ENCODE peak calls at places on chromosome 21, in nine cellular contexts. One of them, this sample, is unnamed.

GRCh38 chr21:43209575-43210453 is 41.0 kb downstream of the CRYAA start:
- DNase-seq in IMR-90: peak
- DNase-seq in testis: peak
- DNase-seq in right lobe of liver: peak
- DNase-seq in ovary: no peak
- DNase-seq in uterus: peak
- DNase-seq in sigmoid colon: peak
- DNase-seq in breast epithelium: peak
- DNase-seq in GM12892: no peak
- DNase-seq in this sample: no peak

GRCh38 chr21:38039841-38040240 is 123.6 kb upstream of the KCNJ6 start:
- DNase-seq in IMR-90: no peak
- DNase-seq in testis: no peak
- DNase-seq in right lobe of liver: no peak
- DNase-seq in ovary: no peak
- DNase-seq in uterus: no peak
- DNase-seq in sigmoid colon: no peak
- DNase-seq in breast epithelium: no peak
- DNase-seq in GM12892: no peak
- DNase-seq in this sample: no peak

GRCh38 chr21:25005388-25005787 is 601.9 kb downstream of the MRPL39 start:
- DNase-seq in IMR-90: peak
- DNase-seq in testis: no peak
- DNase-seq in right lobe of liver: no peak
- DNase-seq in ovary: no peak
- DNase-seq in uterus: no peak
- DNase-seq in sigmoid colon: no peak
- DNase-seq in breast epithelium: no peak
- DNase-seq in GM12892: no peak
- DNase-seq in this sample: no peak

GRCh38 chr21:21688877-21689276 is 690.7 kb downstream of the NCAM2 start:
- DNase-seq in IMR-90: peak
- DNase-seq in testis: peak
- DNase-seq in right lobe of liver: no peak
- DNase-seq in ovary: no peak
- DNase-seq in uterus: no peak
- DNase-seq in sigmoid colon: no peak
- DNase-seq in breast epithelium: no peak
- DNase-seq in GM12892: no peak
- DNase-seq in this sample: no peak

GRCh38 chr21:25528511-25528910 is 78.8 kb downstream of the MRPL39 start:
- DNase-seq in IMR-90: no peak
- DNase-seq in testis: no peak
- DNase-seq in right lobe of liver: no peak
- DNase-seq in ovary: no peak
- DNase-seq in uterus: no peak
- DNase-seq in sigmoid colon: no peak
- DNase-seq in breast epithelium: no peak
- DNase-seq in GM12892: no peak
- DNase-seq in this sample: no peak

GRCh38 chr21:36208326-36209013 is 51.8 kb downstream of the DOP1B start:
- DNase-seq in IMR-90: no peak
- DNase-seq in testis: no peak
- DNase-seq in right lobe of liver: no peak
- DNase-seq in ovary: no peak
- DNase-seq in uterus: no peak
- DNase-seq in sigmoid colon: no peak
- DNase-seq in breast epithelium: no peak
- DNase-seq in GM12892: no peak
- DNase-seq in this sample: no peak

GRCh38 chr21:17612023-17612564 is 607 bp downstream of the BTG3 start:
- DNase-seq in IMR-90: peak
- DNase-seq in testis: peak
- DNase-seq in right lobe of liver: peak
- DNase-seq in ovary: peak
- DNase-seq in uterus: peak
- DNase-seq in sigmoid colon: peak
- DNase-seq in breast epithelium: peak
- DNase-seq in GM12892: no peak
- DNase-seq in this sample: peak

GRCh38 chr21:36584980-36585940 is 105.3 kb upstream of the CLDN14 start:
- DNase-seq in IMR-90: no peak
- DNase-seq in testis: no peak
- DNase-seq in right lobe of liver: no peak
- DNase-seq in ovary: no peak
- DNase-seq in uterus: no peak
- DNase-seq in sigmoid colon: no peak
- DNase-seq in breast epithelium: no peak
- DNase-seq in GM12892: no peak
- DNase-seq in this sample: peak

GRCh38 chr21:45405271-45405818 is 380 bp downstream of the COL18A1 start:
- DNase-seq in IMR-90: peak
- DNase-seq in testis: peak
- DNase-seq in right lobe of liver: peak
- DNase-seq in ovary: peak
- DNase-seq in uterus: peak
- DNase-seq in sigmoid colon: peak
- DNase-seq in breast epithelium: no peak
- DNase-seq in GM12892: no peak
- DNase-seq in this sample: peak

GRCh38 chr21:45404726-45405270 is at the start of gene COL18A1:
- DNase-seq in IMR-90: peak
- DNase-seq in testis: peak
- DNase-seq in right lobe of liver: peak
- DNase-seq in ovary: peak
- DNase-seq in uterus: peak
- DNase-seq in sigmoid colon: peak
- DNase-seq in breast epithelium: no peak
- DNase-seq in GM12892: no peak
- DNase-seq in this sample: peak

GRCh38 chr21:45406801-45407628 is 2.0 kb downstream of the COL18A1 start:
- DNase-seq in IMR-90: no peak
- DNase-seq in testis: no peak
- DNase-seq in right lobe of liver: peak
- DNase-seq in ovary: peak
- DNase-seq in uterus: no peak
- DNase-seq in sigmoid colon: peak
- DNase-seq in breast epithelium: no peak
- DNase-seq in GM12892: no peak
- DNase-seq in this sample: peak

GRCh38 chr21:45407629-45408247 is 2.8 kb downstream of the COL18A1 start:
- DNase-seq in IMR-90: no peak
- DNase-seq in testis: no peak
- DNase-seq in right lobe of liver: peak
- DNase-seq in ovary: peak
- DNase-seq in uterus: no peak
- DNase-seq in sigmoid colon: peak
- DNase-seq in breast epithelium: no peak
- DNase-seq in GM12892: no peak
- DNase-seq in this sample: peak

GRCh38 chr21:45405819-45406762 is 1.1 kb downstream of the COL18A1 start:
- DNase-seq in IMR-90: peak
- DNase-seq in testis: peak
- DNase-seq in right lobe of liver: peak
- DNase-seq in ovary: peak
- DNase-seq in uterus: no peak
- DNase-seq in sigmoid colon: peak
- DNase-seq in breast epithelium: no peak
- DNase-seq in GM12892: no peak
- DNase-seq in this sample: peak
- TF ChIP-seq POLR2A in IMR-90: peak
- TF ChIP-seq POLR2A in testis: no peak
- TF ChIP-seq POLR2A in right lobe of liver: no peak
- TF ChIP-seq POLR2A in ovary: no peak
- TF ChIP-seq POLR2A in uterus: no peak
- TF ChIP-seq POLR2A in sigmoid colon: no peak
- TF ChIP-seq POLR2A in breast epithelium: no peak
- TF ChIP-seq POLR2A in GM12892: no peak
- TF ChIP-seq POLR2A in this sample: no peak

DNA sequence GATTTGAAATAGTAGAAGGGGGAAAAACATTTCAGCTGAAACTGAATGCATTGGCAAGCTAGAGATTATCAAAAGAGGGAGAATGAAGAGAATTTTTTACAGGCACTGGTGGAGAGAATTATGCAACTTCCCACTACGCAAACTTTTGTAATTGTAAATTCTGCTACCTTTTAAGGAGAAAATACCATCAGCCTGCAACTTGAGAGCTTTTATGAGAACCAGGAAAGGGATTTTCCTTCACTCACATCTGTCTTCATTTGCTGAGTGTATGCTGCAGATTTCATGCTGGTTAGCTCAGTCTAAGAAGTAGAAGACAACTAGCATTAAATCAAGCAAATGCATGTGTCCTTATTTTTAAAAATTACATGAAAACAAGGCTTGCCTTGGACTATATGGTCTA is 43.7 kb downstream of the ADAMTS1 start:
- DNase-seq in IMR-90: peak
- DNase-seq in testis: no peak
- DNase-seq in right lobe of liver: no peak
- DNase-seq in ovary: no peak
- DNase-seq in uterus: no peak
- DNase-seq in sigmoid colon: no peak
- DNase-seq in breast epithelium: no peak
- DNase-seq in GM12892: no peak
- DNase-seq in this sample: no peak
- TF ChIP-seq POLR2A in IMR-90: no peak
- TF ChIP-seq POLR2A in testis: no peak
- TF ChIP-seq POLR2A in right lobe of liver: no peak
- TF ChIP-seq POLR2A in ovary: peak
- TF ChIP-seq POLR2A in uterus: peak
- TF ChIP-seq POLR2A in sigmoid colon: no peak
- TF ChIP-seq POLR2A in breast epithelium: no peak
- TF ChIP-seq POLR2A in GM12892: no peak
- TF ChIP-seq POLR2A in this sample: no peak

GRCh38 chr21:41360072-41360821 is 1.6 kb upstream of the MX2 start:
- DNase-seq in IMR-90: peak
- DNase-seq in testis: no peak
- DNase-seq in right lobe of liver: peak
- DNase-seq in ovary: peak
- DNase-seq in uterus: peak
- DNase-seq in sigmoid colon: peak
- DNase-seq in breast epithelium: peak
- DNase-seq in GM12892: no peak
- DNase-seq in this sample: no peak

GRCh38 chr21:41361053-41361785 is 608 bp upstream of the MX2 start:
- DNase-seq in IMR-90: no peak
- DNase-seq in testis: no peak
- DNase-seq in right lobe of liver: peak
- DNase-seq in ovary: no peak
- DNase-seq in uterus: no peak
- DNase-seq in sigmoid colon: no peak
- DNase-seq in breast epithelium: peak
- DNase-seq in GM12892: no peak
- DNase-seq in this sample: no peak

GRCh38 chr21:41362605-41363369 is 960 bp downstream of the MX2 start:
- DNase-seq in IMR-90: no peak
- DNase-seq in testis: no peak
- DNase-seq in right lobe of liver: no peak
- DNase-seq in ovary: no peak
- DNase-seq in uterus: no peak
- DNase-seq in sigmoid colon: no peak
- DNase-seq in breast epithelium: no peak
- DNase-seq in GM12892: no peak
- DNase-seq in this sample: no peak

GRCh38 chr21:41363370-41364270 is 1.8 kb downstream of the MX2 start:
- DNase-seq in IMR-90: no peak
- DNase-seq in testis: no peak
- DNase-seq in right lobe of liver: no peak
- DNase-seq in ovary: peak
- DNase-seq in uterus: no peak
- DNase-seq in sigmoid colon: no peak
- DNase-seq in breast epithelium: no peak
- DNase-seq in GM12892: no peak
- DNase-seq in this sample: no peak

DNA sequence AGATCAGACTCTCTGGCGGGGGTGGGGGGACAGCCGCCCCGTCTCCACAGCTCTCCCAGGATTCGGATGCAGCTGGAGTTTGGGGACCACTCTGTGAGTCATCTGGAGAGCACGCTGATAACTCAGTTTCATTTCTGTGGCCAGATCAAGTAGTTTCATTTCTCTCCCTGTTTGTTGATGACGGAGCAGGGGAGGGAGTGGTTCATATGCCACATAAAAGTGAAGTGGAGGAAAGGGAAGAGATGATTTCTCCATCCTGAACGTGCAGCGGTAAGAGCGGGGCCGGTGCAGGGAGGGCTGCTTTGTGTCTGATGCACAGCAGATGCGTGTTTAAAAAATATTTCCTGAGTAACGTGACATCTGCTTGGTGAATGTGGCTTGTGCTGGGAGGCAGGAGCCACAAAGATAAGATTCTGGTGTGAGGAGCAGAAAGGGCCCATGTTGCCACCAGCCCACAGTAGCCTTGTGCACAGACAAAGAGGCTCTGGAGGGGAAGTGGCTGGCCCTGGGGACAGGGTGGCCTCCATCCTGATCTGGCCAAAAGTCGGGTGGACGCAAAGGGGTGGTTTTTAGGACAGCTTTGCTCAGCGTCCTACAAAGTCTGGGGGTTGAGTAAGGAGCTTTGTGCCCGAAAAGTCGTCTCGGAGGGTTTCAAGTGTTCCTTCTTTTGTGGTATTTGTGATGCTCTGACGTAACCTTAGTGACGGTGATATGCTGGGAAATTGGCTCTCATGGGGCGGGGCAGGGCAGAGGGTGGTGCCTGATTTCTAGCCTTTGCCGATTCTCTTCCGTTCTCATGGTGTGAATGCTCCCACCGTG is at the start of gene MX2:
- DNase-seq in IMR-90: peak
- DNase-seq in testis: peak
- DNase-seq in right lobe of liver: peak
- DNase-seq in ovary: peak
- DNase-seq in uterus: peak
- DNase-seq in sigmoid colon: peak
- DNase-seq in breast epithelium: peak
- DNase-seq in GM12892: peak
- DNase-seq in this sample: no peak
- TF ChIP-seq POLR2A in IMR-90: no peak
- TF ChIP-seq POLR2A in testis: no peak
- TF ChIP-seq POLR2A in right lobe of liver: peak
- TF ChIP-seq POLR2A in ovary: peak
- TF ChIP-seq POLR2A in uterus: no peak
- TF ChIP-seq POLR2A in sigmoid colon: no peak
- TF ChIP-seq POLR2A in breast epithelium: no peak
- TF ChIP-seq POLR2A in GM12892: peak
- TF ChIP-seq POLR2A in this sample: no peak

GRCh38 chr21:15050588-15051377 is 14.0 kb downstream of the NRIP1 start:
- DNase-seq in IMR-90: no peak
- DNase-seq in testis: no peak
- DNase-seq in right lobe of liver: no peak
- DNase-seq in ovary: no peak
- DNase-seq in uterus: no peak
- DNase-seq in sigmoid colon: no peak
- DNase-seq in breast epithelium: no peak
- DNase-seq in GM12892: no peak
- DNase-seq in this sample: peak

GRCh38 chr21:15053531-15053930 is 11.3 kb downstream of the NRIP1 start:
- DNase-seq in IMR-90: no peak
- DNase-seq in testis: no peak
- DNase-seq in right lobe of liver: no peak
- DNase-seq in ovary: no peak
- DNase-seq in uterus: no peak
- DNase-seq in sigmoid colon: no peak
- DNase-seq in breast epithelium: no peak
- DNase-seq in GM12892: no peak
- DNase-seq in this sample: no peak

GRCh38 chr21:15054606-15055239 is 10.1 kb downstream of the NRIP1 start:
- DNase-seq in IMR-90: no peak
- DNase-seq in testis: no peak
- DNase-seq in right lobe of liver: no peak
- DNase-seq in ovary: no peak
- DNase-seq in uterus: no peak
- DNase-seq in sigmoid colon: no peak
- DNase-seq in breast epithelium: no peak
- DNase-seq in GM12892: no peak
- DNase-seq in this sample: peak

GRCh38 chr21:15054089-15054488 is 10.7 kb downstream of the NRIP1 start:
- DNase-seq in IMR-90: no peak
- DNase-seq in testis: no peak
- DNase-seq in right lobe of liver: no peak
- DNase-seq in ovary: no peak
- DNase-seq in uterus: no peak
- DNase-seq in sigmoid colon: no peak
- DNase-seq in breast epithelium: no peak
- DNase-seq in GM12892: no peak
- DNase-seq in this sample: peak

DNA sequence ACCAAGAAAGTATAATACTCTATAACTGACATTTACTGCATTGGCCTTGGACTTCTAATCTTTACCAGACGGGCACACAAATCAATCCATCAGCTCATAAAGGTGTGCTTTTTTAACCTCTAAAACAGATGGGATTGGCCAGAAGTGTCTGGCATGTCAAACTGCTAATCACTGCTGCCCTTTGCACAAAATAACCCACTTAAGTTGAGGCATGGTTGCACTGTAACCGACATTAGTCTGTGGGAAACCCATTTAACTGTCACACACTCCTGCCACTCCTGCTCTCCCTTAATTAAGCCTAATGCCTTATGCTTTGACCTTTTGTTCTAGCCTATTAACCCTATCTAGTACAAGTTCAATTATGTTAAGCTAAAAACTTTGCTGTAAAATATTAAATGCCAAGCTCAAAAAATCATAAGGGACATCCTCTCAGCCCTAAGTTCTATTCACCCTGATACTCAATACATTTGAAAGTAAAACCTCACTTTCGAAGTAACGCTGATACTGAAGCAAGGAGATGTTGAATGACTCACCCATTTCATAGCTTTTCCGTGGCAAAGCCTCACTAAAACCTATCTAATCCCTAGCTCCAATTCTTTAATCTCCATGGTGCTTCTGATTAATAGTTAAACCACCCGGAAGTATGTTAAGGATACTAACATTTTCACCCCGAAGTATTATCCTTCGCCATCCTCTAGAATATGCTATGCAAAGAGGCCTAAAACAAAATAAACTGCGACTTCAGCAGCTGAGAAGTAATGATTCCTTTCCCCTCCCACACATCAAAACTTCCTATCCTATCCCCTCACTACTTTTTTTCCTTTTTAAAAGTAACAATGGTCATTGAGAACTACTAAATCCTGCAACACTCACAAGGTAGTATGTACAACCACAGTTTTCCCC is 12.9 kb downstream of the NRIP1 start:
- DNase-seq in IMR-90: peak
- DNase-seq in testis: no peak
- DNase-seq in right lobe of liver: no peak
- DNase-seq in ovary: no peak
- DNase-seq in uterus: no peak
- DNase-seq in sigmoid colon: no peak
- DNase-seq in breast epithelium: no peak
- DNase-seq in GM12892: no peak
- DNase-seq in this sample: peak
- TF ChIP-seq POLR2A in IMR-90: no peak
- TF ChIP-seq POLR2A in testis: no peak
- TF ChIP-seq POLR2A in right lobe of liver: no peak
- TF ChIP-seq POLR2A in ovary: no peak
- TF ChIP-seq POLR2A in uterus: no peak
- TF ChIP-seq POLR2A in sigmoid colon: no peak
- TF ChIP-seq POLR2A in breast epithelium: no peak
- TF ChIP-seq POLR2A in GM12892: no peak
- TF ChIP-seq POLR2A in this sample: no peak

This sample was measured in erythroblast.